ENCODE peak calls at places on chromosomes 5 and 9, in seven cellular contexts. W is body of pancreas; N is MCF 10A; L is activated CD8-positive, alpha-beta memory T cell treated with anti-CD3 and anti-CD28 coated beads for 1 hour; D is OCI-M1; B is mucosa of gallbladder; O is Panc1. E is an unnamed sample.

GRCh38 chr5:9554122-9554521 is 8.2 kb upstream of the SEMA5A start:
- DNase-seq in W (no peak), N (no peak), L (no peak), D (no peak), B (no peak), O (no peak), E (no peak)

GRCh38 chr5:135216072-135216812 is 182.2 kb upstream of the PITX1 start:
- DNase-seq in N (no peak), L (no peak), D (no peak), B (no peak), O (no peak), W (no peak), E (no peak)

GRCh38 chr5:72470817-72471216 is 36.4 kb downstream of the ZNF366 start:
- DNase-seq in L (no peak), O (no peak), B (no peak), N (peak), W (no peak), D (no peak), E (no peak)

GRCh38 chr5:57902035-57902434 is 419.4 kb upstream of the ACTBL2 start:
- DNase-seq in W (no peak), O (no peak), L (no peak), D (no peak), B (no peak), N (no peak), E (no peak)

GRCh38 chr9:118674942-118675341 is 694.3 kb downstream of the BRINP1 start:
- DNase-seq in B (no peak), D (no peak), N (no peak), O (no peak), W (no peak), L (no peak), E (no peak)

GRCh38 chr5:32713396-32714381 is 2.6 kb downstream of the NPR3 start:
- DNase-seq in B (no peak), W (peak), O (no peak), D (no peak), N (no peak), L (no peak), E (no peak)

GRCh38 chr9:125990186-125990792 is 243.1 kb downstream of the PBX3 start:
- DNase-seq in B (no peak), O (no peak), L (no peak), N (no peak), W (no peak), D (no peak), E (no peak)

GRCh38 chr5:39506216-39506615 is 81.4 kb upstream of the DAB2 start:
- DNase-seq in D (no peak), B (no peak), O (no peak), L (no peak), N (no peak), W (no peak), E (no peak)

GRCh38 chr5:180085837-180086236 is 14.3 kb upstream of the RNF130 start:
- DNase-seq in W (no peak), D (peak), O (no peak), N (no peak), B (no peak), L (peak), E (no peak)

GRCh38 chr9:27353405-27354229 is 56.7 kb upstream of the EQTN start:
- DNase-seq in B (no peak), N (no peak), O (no peak), L (no peak), D (no peak), W (no peak), E (peak)

GRCh38 chr5:151675956-151676712 is 10.6 kb downstream of the SPARC start:
- DNase-seq in B (no peak), N (no peak), W (no peak), L (no peak), O (no peak), D (no peak), E (no peak)